ENCODE peak calls at places on chromosome 19, in seven cellular contexts. One of them, this sample, is unnamed.

GRCh38 chr19:14563989-14564650 is 7.7 kb downstream of the NDUFB7 start:
- DNase-seq in mucosa of descending colon: peak
- DNase-seq in bronchial epithelial cell: peak
- DNase-seq in AG09309: no peak
- DNase-seq in activated B cell treated with CpG ODN at 0.5 μM for 24 hours: no peak
- DNase-seq in CD4-positive, alpha-beta T cell: peak
- DNase-seq in astrocyte of the spinal cord: peak
- DNase-seq in this sample: no peak

GRCh38 chr19:40542197-40542859 is 34.3 kb upstream of the SHKBP1 start:
- DNase-seq in mucosa of descending colon: peak
- DNase-seq in AG09309: no peak
- DNase-seq in CD4-positive, alpha-beta T cell: no peak
- DNase-seq in activated B cell treated with CpG ODN at 0.5 μM for 24 hours: no peak
- DNase-seq in astrocyte of the spinal cord: no peak
- DNase-seq in bronchial epithelial cell: no peak
- DNase-seq in this sample: peak

GRCh38 chr19:37936166-37936565 is 29.2 kb downstream of the SIPA1L3 start:
- DNase-seq in AG09309: no peak
- DNase-seq in astrocyte of the spinal cord: no peak
- DNase-seq in activated B cell treated with CpG ODN at 0.5 μM for 24 hours: no peak
- DNase-seq in CD4-positive, alpha-beta T cell: no peak
- DNase-seq in bronchial epithelial cell: no peak
- DNase-seq in mucosa of descending colon: peak
- DNase-seq in this sample: no peak

GRCh38 chr19:3607398-3608078 is 863 bp upstream of the TBXA2R start:
- DNase-seq in AG09309: no peak
- DNase-seq in astrocyte of the spinal cord: peak
- DNase-seq in CD4-positive, alpha-beta T cell: no peak
- DNase-seq in mucosa of descending colon: no peak
- DNase-seq in activated B cell treated with CpG ODN at 0.5 μM for 24 hours: no peak
- DNase-seq in bronchial epithelial cell: no peak
- DNase-seq in this sample: no peak

GRCh38 chr19:56625708-56626107 is 17.3 kb upstream of the SMIM17 start:
- DNase-seq in astrocyte of the spinal cord: no peak
- DNase-seq in mucosa of descending colon: no peak
- DNase-seq in CD4-positive, alpha-beta T cell: no peak
- DNase-seq in activated B cell treated with CpG ODN at 0.5 μM for 24 hours: no peak
- DNase-seq in AG09309: no peak
- DNase-seq in bronchial epithelial cell: no peak
- DNase-seq in this sample: no peak

GRCh38 chr19:46578450-46578849 is 22.7 kb upstream of the CALM3 start:
- DNase-seq in mucosa of descending colon: no peak
- DNase-seq in AG09309: no peak
- DNase-seq in astrocyte of the spinal cord: no peak
- DNase-seq in activated B cell treated with CpG ODN at 0.5 μM for 24 hours: no peak
- DNase-seq in bronchial epithelial cell: no peak
- DNase-seq in CD4-positive, alpha-beta T cell: no peak
- DNase-seq in this sample: no peak

GRCh38 chr19:12841094-12841493 is 2.8 kb downstream of the MAST1 start:
- DNase-seq in mucosa of descending colon: peak
- DNase-seq in activated B cell treated with CpG ODN at 0.5 μM for 24 hours: no peak
- DNase-seq in astrocyte of the spinal cord: no peak
- DNase-seq in AG09309: no peak
- DNase-seq in bronchial epithelial cell: no peak
- DNase-seq in CD4-positive, alpha-beta T cell: no peak
- DNase-seq in this sample: no peak

GRCh38 chr19:41877490-41877876 is 404 bp downstream of the CD79A start:
- DNase-seq in activated B cell treated with CpG ODN at 0.5 μM for 24 hours: no peak
- DNase-seq in astrocyte of the spinal cord: no peak
- DNase-seq in mucosa of descending colon: no peak
- DNase-seq in CD4-positive, alpha-beta T cell: no peak
- DNase-seq in AG09309: no peak
- DNase-seq in bronchial epithelial cell: no peak
- DNase-seq in this sample: no peak

GRCh38 chr19:55642153-55643002 is 1.1 kb upstream of the ZNF581 start:
- DNase-seq in activated B cell treated with CpG ODN at 0.5 μM for 24 hours: peak
- DNase-seq in astrocyte of the spinal cord: no peak
- DNase-seq in AG09309: no peak
- DNase-seq in CD4-positive, alpha-beta T cell: no peak
- DNase-seq in mucosa of descending colon: peak
- DNase-seq in bronchial epithelial cell: no peak
- DNase-seq in this sample: no peak

GRCh38 chr19:13825489-13826475 is 30.5 kb downstream of the ZSWIM4 start:
- DNase-seq in AG09309: no peak
- DNase-seq in CD4-positive, alpha-beta T cell: no peak
- DNase-seq in astrocyte of the spinal cord: no peak
- DNase-seq in mucosa of descending colon: peak
- DNase-seq in bronchial epithelial cell: no peak
- DNase-seq in activated B cell treated with CpG ODN at 0.5 μM for 24 hours: no peak
- DNase-seq in this sample: no peak

GRCh38 chr19:30111051-30111450 is 169.0 kb downstream of the URI1 start:
- DNase-seq in CD4-positive, alpha-beta T cell: no peak
- DNase-seq in activated B cell treated with CpG ODN at 0.5 μM for 24 hours: no peak
- DNase-seq in bronchial epithelial cell: no peak
- DNase-seq in astrocyte of the spinal cord: no peak
- DNase-seq in mucosa of descending colon: no peak
- DNase-seq in AG09309: no peak
- DNase-seq in this sample: no peak

GRCh38 chr19:12527034-12527836 is 24.0 kb downstream of the ZNF564 start:
- DNase-seq in CD4-positive, alpha-beta T cell: no peak
- DNase-seq in astrocyte of the spinal cord: peak
- DNase-seq in AG09309: no peak
- DNase-seq in activated B cell treated with CpG ODN at 0.5 μM for 24 hours: no peak
- DNase-seq in mucosa of descending colon: no peak
- DNase-seq in bronchial epithelial cell: peak
- DNase-seq in this sample: no peak

GRCh38 chr19:39154626-39155100 is 29.1 kb downstream of the PAK4 start:
- DNase-seq in AG09309: no peak
- DNase-seq in bronchial epithelial cell: peak
- DNase-seq in activated B cell treated with CpG ODN at 0.5 μM for 24 hours: no peak
- DNase-seq in CD4-positive, alpha-beta T cell: no peak
- DNase-seq in mucosa of descending colon: peak
- DNase-seq in astrocyte of the spinal cord: no peak
- DNase-seq in this sample: no peak

GRCh38 chr19:35986664-35987570 is 8.1 kb upstream of the SDHAF1 start:
- DNase-seq in astrocyte of the spinal cord: no peak
- DNase-seq in mucosa of descending colon: no peak
- DNase-seq in CD4-positive, alpha-beta T cell: no peak
- DNase-seq in AG09309: no peak
- DNase-seq in bronchial epithelial cell: no peak
- DNase-seq in activated B cell treated with CpG ODN at 0.5 μM for 24 hours: peak
- DNase-seq in this sample: no peak

GRCh38 chr19:34998777-34999497 is 1.2 kb upstream of the GRAMD1A start:
- DNase-seq in CD4-positive, alpha-beta T cell: no peak
- DNase-seq in activated B cell treated with CpG ODN at 0.5 μM for 24 hours: no peak
- DNase-seq in astrocyte of the spinal cord: no peak
- DNase-seq in bronchial epithelial cell: no peak
- DNase-seq in AG09309: no peak
- DNase-seq in mucosa of descending colon: peak
- DNase-seq in this sample: no peak

GRCh38 chr19:49691243-49692101 is 556 bp downstream of the CPT1C start:
- DNase-seq in AG09309: no peak
- DNase-seq in mucosa of descending colon: no peak
- DNase-seq in bronchial epithelial cell: peak
- DNase-seq in astrocyte of the spinal cord: peak
- DNase-seq in CD4-positive, alpha-beta T cell: peak
- DNase-seq in activated B cell treated with CpG ODN at 0.5 μM for 24 hours: no peak
- DNase-seq in this sample: no peak

GRCh38 chr19:56114051-56114694 is 6.9 kb downstream of the ZNF787 start:
- DNase-seq in AG09309: no peak
- DNase-seq in astrocyte of the spinal cord: no peak
- DNase-seq in CD4-positive, alpha-beta T cell: no peak
- DNase-seq in bronchial epithelial cell: no peak
- DNase-seq in activated B cell treated with CpG ODN at 0.5 μM for 24 hours: no peak
- DNase-seq in mucosa of descending colon: no peak
- DNase-seq in this sample: no peak

GRCh38 chr19:29576761-29577661 is 29.1 kb upstream of the POP4 start:
- DNase-seq in astrocyte of the spinal cord: no peak
- DNase-seq in AG09309: no peak
- DNase-seq in mucosa of descending colon: no peak
- DNase-seq in bronchial epithelial cell: peak
- DNase-seq in CD4-positive, alpha-beta T cell: no peak
- DNase-seq in activated B cell treated with CpG ODN at 0.5 μM for 24 hours: no peak
- DNase-seq in this sample: no peak

GRCh38 chr19:51830263-51830662 is 35.3 kb downstream of the FPR3 start:
- DNase-seq in bronchial epithelial cell: peak
- DNase-seq in activated B cell treated with CpG ODN at 0.5 μM for 24 hours: no peak
- DNase-seq in astrocyte of the spinal cord: no peak
- DNase-seq in mucosa of descending colon: no peak
- DNase-seq in CD4-positive, alpha-beta T cell: no peak
- DNase-seq in AG09309: no peak
- DNase-seq in this sample: no peak
- TF ChIP-seq CTCF in bronchial epithelial cell: no peak
- TF ChIP-seq CTCF in activated B cell treated with CpG ODN at 0.5 μM for 24 hours: no peak
- TF ChIP-seq CTCF in astrocyte of the spinal cord: no peak
- TF ChIP-seq CTCF in mucosa of descending colon: no peak
- TF ChIP-seq CTCF in CD4-positive, alpha-beta T cell: no peak
- TF ChIP-seq CTCF in AG09309: no peak
- TF ChIP-seq CTCF in this sample: no peak

GRCh38 chr19:24000656-24001055 is 86.0 kb downstream of the ZNF726 start:
- DNase-seq in activated B cell treated with CpG ODN at 0.5 μM for 24 hours: no peak
- DNase-seq in mucosa of descending colon: no peak
- DNase-seq in bronchial epithelial cell: peak
- DNase-seq in astrocyte of the spinal cord: no peak
- DNase-seq in AG09309: no peak
- DNase-seq in CD4-positive, alpha-beta T cell: no peak
- DNase-seq in this sample: no peak

GRCh38 chr19:23992348-23992747 is 77.7 kb downstream of the ZNF726 start:
- DNase-seq in astrocyte of the spinal cord: no peak
- DNase-seq in bronchial epithelial cell: no peak
- DNase-seq in AG09309: no peak
- DNase-seq in CD4-positive, alpha-beta T cell: no peak
- DNase-seq in activated B cell treated with CpG ODN at 0.5 μM for 24 hours: no peak
- DNase-seq in mucosa of descending colon: no peak
- DNase-seq in this sample: no peak

GRCh38 chr19:23999821-24000610 is 85.3 kb downstream of the ZNF726 start:
- DNase-seq in CD4-positive, alpha-beta T cell: no peak
- DNase-seq in AG09309: no peak
- DNase-seq in astrocyte of the spinal cord: no peak
- DNase-seq in mucosa of descending colon: no peak
- DNase-seq in activated B cell treated with CpG ODN at 0.5 μM for 24 hours: no peak
- DNase-seq in bronchial epithelial cell: peak
- DNase-seq in this sample: no peak

GRCh38 chr19:23998568-23998967 is 83.9 kb downstream of the ZNF726 start:
- DNase-seq in mucosa of descending colon: no peak
- DNase-seq in CD4-positive, alpha-beta T cell: no peak
- DNase-seq in astrocyte of the spinal cord: no peak
- DNase-seq in AG09309: no peak
- DNase-seq in bronchial epithelial cell: no peak
- DNase-seq in activated B cell treated with CpG ODN at 0.5 μM for 24 hours: no peak
- DNase-seq in this sample: no peak

GRCh38 chr19:23996549-23996948 is 81.9 kb downstream of the ZNF726 start:
- DNase-seq in bronchial epithelial cell: no peak
- DNase-seq in mucosa of descending colon: no peak
- DNase-seq in astrocyte of the spinal cord: no peak
- DNase-seq in activated B cell treated with CpG ODN at 0.5 μM for 24 hours: no peak
- DNase-seq in CD4-positive, alpha-beta T cell: no peak
- DNase-seq in AG09309: no peak
- DNase-seq in this sample: no peak
- TF ChIP-seq CTCF in bronchial epithelial cell: peak
- TF ChIP-seq CTCF in mucosa of descending colon: no peak
- TF ChIP-seq CTCF in astrocyte of the spinal cord: peak
- TF ChIP-seq CTCF in activated B cell treated with CpG ODN at 0.5 μM for 24 hours: no peak
- TF ChIP-seq CTCF in CD4-positive, alpha-beta T cell: no peak
- TF ChIP-seq CTCF in AG09309: peak
- TF ChIP-seq CTCF in this sample: peak

GRCh38 chr19:9323919-9324583 is at the start of gene ZNF559:
- DNase-seq in AG09309: peak
- DNase-seq in bronchial epithelial cell: peak
- DNase-seq in CD4-positive, alpha-beta T cell: peak
- DNase-seq in astrocyte of the spinal cord: peak
- DNase-seq in mucosa of descending colon: peak
- DNase-seq in activated B cell treated with CpG ODN at 0.5 μM for 24 hours: peak
- DNase-seq in this sample: peak
- TF ChIP-seq CTCF in AG09309: peak
- TF ChIP-seq CTCF in bronchial epithelial cell: peak
- TF ChIP-seq CTCF in CD4-positive, alpha-beta T cell: peak
- TF ChIP-seq CTCF in astrocyte of the spinal cord: peak
- TF ChIP-seq CTCF in mucosa of descending colon: no peak
- TF ChIP-seq CTCF in activated B cell treated with CpG ODN at 0.5 μM for 24 hours: no peak
- TF ChIP-seq CTCF in this sample: peak

DNA sequence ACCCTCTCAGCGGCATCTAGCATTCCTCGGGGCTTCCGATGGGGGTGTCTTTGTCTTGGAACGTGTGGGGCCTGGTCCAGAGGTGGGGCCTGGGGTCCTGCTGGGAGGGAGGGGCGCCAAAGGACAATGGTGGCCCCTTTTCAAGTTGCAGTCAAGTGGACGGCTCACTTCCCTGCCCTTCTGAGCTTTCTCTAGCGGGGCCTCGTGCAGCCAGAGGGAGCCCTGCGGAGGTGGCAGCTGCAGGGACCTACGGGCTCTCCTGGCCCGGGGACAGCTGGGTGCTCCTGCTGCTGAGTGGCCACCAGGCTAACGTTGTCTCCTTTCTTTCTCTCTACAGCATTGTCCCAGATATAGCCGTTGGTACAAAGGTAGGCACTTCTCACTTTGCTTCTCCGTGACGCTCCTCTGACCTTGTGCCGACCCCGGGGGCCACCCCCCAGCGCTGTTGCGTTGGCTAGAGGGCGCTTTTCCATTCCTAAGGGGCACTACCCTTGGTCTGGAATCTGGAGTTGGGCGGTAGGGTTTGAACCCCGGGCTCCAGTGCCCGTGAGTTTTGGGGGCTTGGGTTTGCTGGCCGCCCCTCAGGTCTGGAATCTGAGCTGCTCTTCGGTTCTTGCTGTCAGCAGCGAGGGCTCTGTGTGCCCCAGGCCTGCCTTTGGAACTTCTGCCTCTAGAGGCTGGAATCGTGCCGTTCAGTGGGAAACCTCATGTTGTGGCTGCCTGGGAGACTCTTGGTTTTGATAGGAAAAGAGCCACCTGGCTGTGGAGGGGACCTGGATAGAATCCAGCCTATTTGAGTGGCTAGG is 2.0 kb downstream of the PTBP1 start:
- DNase-seq in astrocyte of the spinal cord: peak
- DNase-seq in AG09309: no peak
- DNase-seq in CD4-positive, alpha-beta T cell: peak
- DNase-seq in activated B cell treated with CpG ODN at 0.5 μM for 24 hours: no peak
- DNase-seq in mucosa of descending colon: peak
- DNase-seq in bronchial epithelial cell: peak
- DNase-seq in this sample: no peak
- TF ChIP-seq CTCF in astrocyte of the spinal cord: peak
- TF ChIP-seq CTCF in AG09309: peak
- TF ChIP-seq CTCF in CD4-positive, alpha-beta T cell: no peak
- TF ChIP-seq CTCF in activated B cell treated with CpG ODN at 0.5 μM for 24 hours: no peak
- TF ChIP-seq CTCF in mucosa of descending colon: no peak
- TF ChIP-seq CTCF in bronchial epithelial cell: peak
- TF ChIP-seq CTCF in this sample: peak

GRCh38 chr19:6125571-6125989 is 9.9 kb upstream of the ACSBG2 start:
- DNase-seq in CD4-positive, alpha-beta T cell: peak
- DNase-seq in mucosa of descending colon: peak
- DNase-seq in bronchial epithelial cell: peak
- DNase-seq in astrocyte of the spinal cord: peak
- DNase-seq in AG09309: peak
- DNase-seq in activated B cell treated with CpG ODN at 0.5 μM for 24 hours: peak
- DNase-seq in this sample: peak

GRCh38 chr19:6127716-6128335 is 7.6 kb upstream of the ACSBG2 start:
- DNase-seq in astrocyte of the spinal cord: no peak
- DNase-seq in mucosa of descending colon: no peak
- DNase-seq in activated B cell treated with CpG ODN at 0.5 μM for 24 hours: no peak
- DNase-seq in bronchial epithelial cell: peak
- DNase-seq in AG09309: no peak
- DNase-seq in CD4-positive, alpha-beta T cell: no peak
- DNase-seq in this sample: no peak

GRCh38 chr19:6126335-6126974 is 9.0 kb upstream of the ACSBG2 start:
- DNase-seq in AG09309: no peak
- DNase-seq in bronchial epithelial cell: peak
- DNase-seq in mucosa of descending colon: no peak
- DNase-seq in activated B cell treated with CpG ODN at 0.5 μM for 24 hours: no peak
- DNase-seq in CD4-positive, alpha-beta T cell: no peak
- DNase-seq in astrocyte of the spinal cord: peak
- DNase-seq in this sample: peak
- TF ChIP-seq CTCF in AG09309: peak
- TF ChIP-seq CTCF in bronchial epithelial cell: peak
- TF ChIP-seq CTCF in mucosa of descending colon: no peak
- TF ChIP-seq CTCF in activated B cell treated with CpG ODN at 0.5 μM for 24 hours: no peak
- TF ChIP-seq CTCF in CD4-positive, alpha-beta T cell: no peak
- TF ChIP-seq CTCF in astrocyte of the spinal cord: peak
- TF ChIP-seq CTCF in this sample: peak